ENCODE peak calls at places on chromosomes 5 and 9, in eight cellular contexts. B is nephron progenitor cell; A is NCI-H345; N is activated effector memory CD4-positive, alpha-beta T cell treated with Interleukin-2 at 50 U/mL for 16 hours; D is endothelial cell; T is ELF-1; Y is NCI-H2029; H is fibroblast of lung. E is an unnamed sample.

GRCh38 chr9:136882109-136882946 is 4.0 kb upstream of the TRAF2 start:
- DNase-seq in A (no peak), B (no peak), D (no peak), N (peak; percentile 74), H (peak; percentile 64), Y (no peak), T (peak; percentile 75), E (no peak)

GRCh38 chr9:72315089-72315509 is 49.9 kb downstream of the ZFAND5 start:
- DNase-seq in H (peak; percentile 89), A (no peak), Y (no peak), B (peak; percentile 10), T (peak; percentile 30), D (no peak), N (no peak), E (no peak)

GRCh38 chr5:153629027-153629426 is 138.6 kb downstream of the GRIA1 start:
- DNase-seq in B (peak; percentile 33), Y (no peak), H (peak; percentile 97), N (no peak), A (no peak), D (peak; percentile 35), T (peak; percentile 84), E (no peak)

GRCh38 chr9:133144142-133144886 is 19.4 kb downstream of the GBGT1 start:
- DNase-seq in A (peak; percentile 66), B (peak; percentile 89), Y (peak; percentile 81), D (peak; percentile 88), H (peak; percentile 55), N (peak; percentile 92), T (peak; percentile 89), E (no peak)

GRCh38 chr9:113578877-113579269 is 115.3 kb downstream of the RGS3 start:
- DNase-seq in D (no peak), Y (peak; percentile 44), A (no peak), T (no peak), N (peak; percentile 83), B (no peak), H (peak; percentile 88), E (no peak)

GRCh38 chr5:8491254-8491653 is 622.3 kb downstream of the MTRR start:
- DNase-seq in B (no peak), Y (no peak), T (no peak), A (no peak), H (peak; percentile 9), D (no peak), N (no peak), E (no peak)

GRCh38 chr9:132498811-132499210 is 83.6 kb upstream of the BARHL1 start:
- DNase-seq in T (peak; percentile 15), B (peak; percentile 80), N (no peak), D (no peak), A (no peak), Y (no peak), H (no peak), E (no peak)

GRCh38 chr5:110815916-110816605 is 77.3 kb downstream of the SLC25A46 start:
- DNase-seq in A (no peak), Y (no peak), H (no peak), T (no peak), B (no peak), D (no peak), N (no peak), E (no peak)

GRCh38 chr5:170572453-170572852 is 68.6 kb downstream of the KCNIP1 start:
- DNase-seq in A (no peak), B (no peak), Y (no peak), T (no peak), N (no peak), H (no peak), D (no peak), E (no peak)

GRCh38 chr5:40474250-40474649 is 205.5 kb upstream of the PTGER4 start:
- DNase-seq in H (no peak), T (peak; percentile 6), D (no peak), A (no peak), N (no peak), Y (no peak), B (no peak), E (no peak)